ENCODE peak calls at places on chromosomes 2 and 18, in ten cellular contexts. One of them, this sample, is unnamed.

GRCh38 chr2:23695214-23696162 is 231.4 kb downstream of the ATAD2B start:
- DNase-seq in uterus: no peak
- DNase-seq in neural progenitor cell: no peak
- DNase-seq in prostate gland: no peak
- DNase-seq in PC-3: no peak
- DNase-seq in HCT116: no peak
- DNase-seq in GM23248: no peak
- DNase-seq in GM23338: no peak
- DNase-seq in ovary: no peak
- DNase-seq in gastrocnemius medialis: peak; percentile 10
- DNase-seq in this sample: no peak

GRCh38 chr2:134619250-134619649 is 99.5 kb downstream of the TMEM163 start:
- DNase-seq in HCT116: no peak
- DNase-seq in GM23248: no peak
- DNase-seq in gastrocnemius medialis: no peak
- DNase-seq in uterus: no peak
- DNase-seq in neural progenitor cell: no peak
- DNase-seq in PC-3: no peak
- DNase-seq in ovary: no peak
- DNase-seq in GM23338: no peak
- DNase-seq in prostate gland: no peak
- DNase-seq in this sample: no peak

GRCh38 chr2:196565106-196565505 is 74.4 kb upstream of the CCDC150 start:
- DNase-seq in GM23338: no peak
- DNase-seq in gastrocnemius medialis: no peak
- DNase-seq in neural progenitor cell: no peak
- DNase-seq in GM23248: peak; percentile 24
- DNase-seq in prostate gland: no peak
- DNase-seq in ovary: no peak
- DNase-seq in uterus: no peak
- DNase-seq in HCT116: no peak
- DNase-seq in PC-3: no peak
- DNase-seq in this sample: no peak

GRCh38 chr2:227942021-227942420 is 70.6 kb downstream of the DAW1 start:
- DNase-seq in HCT116: no peak
- DNase-seq in PC-3: peak; percentile 26
- DNase-seq in GM23248: peak; percentile 18
- DNase-seq in prostate gland: no peak
- DNase-seq in ovary: no peak
- DNase-seq in neural progenitor cell: no peak
- DNase-seq in gastrocnemius medialis: no peak
- DNase-seq in uterus: no peak
- DNase-seq in GM23338: no peak
- DNase-seq in this sample: no peak

GRCh38 chr2:34365937-34366336 is 766.8 kb upstream of the FAM98A start:
- DNase-seq in GM23338: peak; percentile 93
- DNase-seq in gastrocnemius medialis: no peak
- DNase-seq in uterus: no peak
- DNase-seq in neural progenitor cell: peak; percentile 90
- DNase-seq in ovary: no peak
- DNase-seq in HCT116: no peak
- DNase-seq in prostate gland: no peak
- DNase-seq in GM23248: no peak
- DNase-seq in PC-3: no peak
- DNase-seq in this sample: no peak

GRCh38 chr18:24502621-24503020 is 42.2 kb downstream of the HRH4 start:
- DNase-seq in PC-3: peak; percentile 49
- DNase-seq in GM23338: no peak
- DNase-seq in prostate gland: no peak
- DNase-seq in GM23248: no peak
- DNase-seq in uterus: no peak
- DNase-seq in gastrocnemius medialis: no peak
- DNase-seq in HCT116: no peak
- DNase-seq in ovary: no peak
- DNase-seq in neural progenitor cell: no peak
- DNase-seq in this sample: no peak

GRCh38 chr18:7735194-7735593 is 168.1 kb downstream of the PTPRM start:
- DNase-seq in GM23338: no peak
- DNase-seq in GM23248: no peak
- DNase-seq in neural progenitor cell: no peak
- DNase-seq in uterus: no peak
- DNase-seq in ovary: no peak
- DNase-seq in gastrocnemius medialis: no peak
- DNase-seq in prostate gland: no peak
- DNase-seq in PC-3: no peak
- DNase-seq in HCT116: no peak
- DNase-seq in this sample: no peak

GRCh38 chr2:31523871-31524492 is 56.8 kb downstream of the SRD5A2 start:
- DNase-seq in neural progenitor cell: peak; percentile 78
- DNase-seq in uterus: no peak
- DNase-seq in HCT116: peak; percentile 48
- DNase-seq in gastrocnemius medialis: no peak
- DNase-seq in PC-3: peak; percentile 86
- DNase-seq in GM23248: peak; percentile 61
- DNase-seq in GM23338: peak; percentile 89
- DNase-seq in prostate gland: no peak
- DNase-seq in ovary: no peak
- DNase-seq in this sample: peak; percentile 77

GRCh38 chr2:143946436-143947385 is 573.2 kb downstream of the ZEB2 start:
- DNase-seq in prostate gland: no peak
- DNase-seq in GM23248: peak; percentile 67
- DNase-seq in neural progenitor cell: no peak
- DNase-seq in ovary: no peak
- DNase-seq in uterus: no peak
- DNase-seq in gastrocnemius medialis: no peak
- DNase-seq in PC-3: no peak
- DNase-seq in GM23338: no peak
- DNase-seq in HCT116: no peak
- DNase-seq in this sample: no peak
- H3K4me3 ChIP-seq in prostate gland: no peak overlapping the region
- H3K4me3 ChIP-seq in GM23248: peak overlapping the region; percentile 61
- H3K4me3 ChIP-seq in neural progenitor cell: no peak overlapping the region
- H3K4me3 ChIP-seq in ovary: no peak overlapping the region
- H3K4me3 ChIP-seq in uterus: no peak overlapping the region
- H3K4me3 ChIP-seq in gastrocnemius medialis: no peak overlapping the region
- H3K4me3 ChIP-seq in PC-3: no peak overlapping the region
- H3K4me3 ChIP-seq in GM23338: no peak overlapping the region
- H3K4me3 ChIP-seq in HCT116: no peak overlapping the region
- H3K4me3 ChIP-seq in this sample: no peak overlapping the region

GRCh38 chr18:48835119-48835518 is 115.6 kb downstream of the SMAD7 start:
- DNase-seq in prostate gland: no peak
- DNase-seq in PC-3: no peak
- DNase-seq in HCT116: no peak
- DNase-seq in GM23338: no peak
- DNase-seq in GM23248: no peak
- DNase-seq in neural progenitor cell: no peak
- DNase-seq in ovary: no peak
- DNase-seq in uterus: no peak
- DNase-seq in gastrocnemius medialis: no peak
- DNase-seq in this sample: no peak

GRCh38 chr18:48834421-48835011 is 116.2 kb downstream of the SMAD7 start:
- DNase-seq in uterus: peak; percentile 68
- DNase-seq in ovary: no peak
- DNase-seq in gastrocnemius medialis: peak; percentile 49
- DNase-seq in neural progenitor cell: no peak
- DNase-seq in GM23338: no peak
- DNase-seq in GM23248: peak; percentile 98
- DNase-seq in PC-3: peak; percentile 84
- DNase-seq in HCT116: peak; percentile 74
- DNase-seq in prostate gland: no peak
- DNase-seq in this sample: peak; percentile 33

GRCh38 chr18:48832961-48833700 is 117.6 kb downstream of the SMAD7 start:
- DNase-seq in prostate gland: no peak
- DNase-seq in HCT116: peak; percentile 84
- DNase-seq in GM23248: peak; percentile 78
- DNase-seq in uterus: peak; percentile 21
- DNase-seq in ovary: no peak
- DNase-seq in PC-3: peak; percentile 81
- DNase-seq in gastrocnemius medialis: peak; percentile 13
- DNase-seq in neural progenitor cell: peak; percentile 52
- DNase-seq in GM23338: no peak
- DNase-seq in this sample: peak; percentile 77

GRCh38 chr18:48835745-48836191 is 115.0 kb downstream of the SMAD7 start:
- DNase-seq in HCT116: no peak
- DNase-seq in GM23248: no peak
- DNase-seq in uterus: no peak
- DNase-seq in prostate gland: no peak
- DNase-seq in PC-3: no peak
- DNase-seq in gastrocnemius medialis: no peak
- DNase-seq in neural progenitor cell: no peak
- DNase-seq in GM23338: no peak
- DNase-seq in ovary: no peak
- DNase-seq in this sample: no peak

DNA sequence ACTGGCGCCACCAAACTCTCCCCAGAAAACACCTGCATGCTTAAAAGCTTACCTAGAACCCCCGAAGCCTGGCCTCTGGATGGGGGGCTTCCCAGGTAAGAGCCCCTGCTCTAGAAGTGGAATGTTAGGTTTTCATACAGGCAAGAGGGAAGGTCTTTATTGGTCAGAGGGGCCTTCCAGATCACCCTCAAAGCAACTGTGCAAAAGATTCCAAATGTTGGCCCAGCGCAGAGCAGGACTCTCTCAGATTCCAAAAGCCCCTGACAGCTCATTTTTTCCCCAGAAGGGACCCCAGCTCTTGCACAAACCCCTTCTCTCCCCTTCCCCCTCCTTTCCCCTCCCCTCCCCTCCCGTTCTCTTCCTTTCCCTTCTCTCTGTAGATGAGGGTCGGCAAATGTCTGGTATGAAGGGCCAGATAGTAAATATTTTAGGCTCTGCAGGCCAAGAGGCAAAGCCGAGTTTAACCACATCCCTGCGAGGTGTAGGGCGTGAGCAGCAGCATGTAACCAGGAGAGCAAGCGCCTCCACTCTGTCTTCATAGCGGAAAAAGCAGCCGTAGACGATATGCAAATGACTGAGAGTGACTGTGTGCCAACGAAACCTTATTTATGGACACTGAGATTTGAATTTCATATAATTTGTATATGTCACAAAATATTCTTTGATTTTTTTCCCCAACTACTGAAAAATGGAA is 116.9 kb downstream of the SMAD7 start:
- DNase-seq in GM23338: no peak
- DNase-seq in GM23248: no peak
- DNase-seq in gastrocnemius medialis: peak; percentile 12
- DNase-seq in uterus: peak; percentile 14
- DNase-seq in HCT116: no peak
- DNase-seq in ovary: no peak
- DNase-seq in prostate gland: no peak
- DNase-seq in neural progenitor cell: no peak
- DNase-seq in PC-3: peak; percentile 26
- DNase-seq in this sample: peak; percentile 41
- H3K27ac ChIP-seq in GM23338: no peak overlapping the region
- H3K27ac ChIP-seq in GM23248: peak overlapping the region; percentile 74
- H3K27ac ChIP-seq in gastrocnemius medialis: no peak overlapping the region
- H3K27ac ChIP-seq in uterus: no peak overlapping the region
- H3K27ac ChIP-seq in HCT116: peak overlapping the region; percentile 64
- H3K27ac ChIP-seq in ovary: no peak overlapping the region
- H3K27ac ChIP-seq in prostate gland: no peak overlapping the region
- H3K27ac ChIP-seq in neural progenitor cell: no peak overlapping the region
- H3K27ac ChIP-seq in PC-3: peak overlapping the region; percentile 83
- H3K27ac ChIP-seq in this sample: no peak overlapping the region

DNA sequence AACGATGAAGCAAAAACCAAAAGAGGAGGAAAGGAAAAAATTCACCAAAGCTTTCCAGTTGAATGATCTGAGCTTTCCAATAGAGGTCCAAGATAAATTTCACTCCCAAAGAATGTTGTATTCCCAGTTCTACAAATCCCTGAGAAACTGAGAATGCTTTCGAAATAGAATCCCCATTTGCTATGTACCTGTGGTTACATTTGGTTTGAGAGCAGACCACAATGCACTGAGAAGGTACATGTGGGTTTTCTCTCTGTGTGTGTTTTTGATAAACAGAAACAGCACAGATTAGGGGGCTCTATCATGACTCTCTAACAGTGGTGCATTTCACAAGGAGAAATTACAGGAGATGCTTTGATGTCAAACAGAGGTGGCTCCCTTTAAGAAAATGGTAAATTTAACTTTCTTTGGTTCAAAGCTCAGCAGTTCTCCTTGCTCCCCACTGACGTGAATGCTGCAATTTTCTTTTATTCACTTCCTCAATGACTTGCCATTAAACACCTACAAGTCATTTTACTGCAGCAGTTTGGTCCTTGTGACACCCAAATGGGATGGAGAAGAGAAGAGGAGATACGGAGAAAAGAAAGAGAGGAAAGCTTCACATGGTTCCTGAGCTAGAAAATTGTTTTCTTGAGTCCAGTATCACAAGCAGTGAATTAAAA is 108.7 kb downstream of the EPHA4 start:
- DNase-seq in prostate gland: no peak
- DNase-seq in neural progenitor cell: no peak
- DNase-seq in uterus: no peak
- DNase-seq in GM23248: no peak
- DNase-seq in GM23338: no peak
- DNase-seq in ovary: no peak
- DNase-seq in PC-3: no peak
- DNase-seq in gastrocnemius medialis: no peak
- DNase-seq in HCT116: no peak
- DNase-seq in this sample: no peak
- H3K4me1 ChIP-seq in prostate gland: no peaks in the 10 kb centered on the region
- H3K4me1 ChIP-seq in neural progenitor cell: peaks cover 90% of the 10 kb centered on the region
- H3K4me1 ChIP-seq in uterus: no peaks in the 10 kb centered on the region
- H3K4me1 ChIP-seq in GM23248: peaks cover 28% of the 10 kb centered on the region
- H3K4me1 ChIP-seq in GM23338: peaks cover 10% of the 10 kb centered on the region
- H3K4me1 ChIP-seq in ovary: peaks cover 1% of the 10 kb centered on the region
- H3K4me1 ChIP-seq in PC-3: no peaks in the 10 kb centered on the region
- H3K4me1 ChIP-seq in gastrocnemius medialis: peaks cover 5% of the 10 kb centered on the region
- H3K4me1 ChIP-seq in HCT116: no peaks in the 10 kb centered on the region
- H3K4me1 ChIP-seq in this sample: no peaks in the 10 kb centered on the region

DNA sequence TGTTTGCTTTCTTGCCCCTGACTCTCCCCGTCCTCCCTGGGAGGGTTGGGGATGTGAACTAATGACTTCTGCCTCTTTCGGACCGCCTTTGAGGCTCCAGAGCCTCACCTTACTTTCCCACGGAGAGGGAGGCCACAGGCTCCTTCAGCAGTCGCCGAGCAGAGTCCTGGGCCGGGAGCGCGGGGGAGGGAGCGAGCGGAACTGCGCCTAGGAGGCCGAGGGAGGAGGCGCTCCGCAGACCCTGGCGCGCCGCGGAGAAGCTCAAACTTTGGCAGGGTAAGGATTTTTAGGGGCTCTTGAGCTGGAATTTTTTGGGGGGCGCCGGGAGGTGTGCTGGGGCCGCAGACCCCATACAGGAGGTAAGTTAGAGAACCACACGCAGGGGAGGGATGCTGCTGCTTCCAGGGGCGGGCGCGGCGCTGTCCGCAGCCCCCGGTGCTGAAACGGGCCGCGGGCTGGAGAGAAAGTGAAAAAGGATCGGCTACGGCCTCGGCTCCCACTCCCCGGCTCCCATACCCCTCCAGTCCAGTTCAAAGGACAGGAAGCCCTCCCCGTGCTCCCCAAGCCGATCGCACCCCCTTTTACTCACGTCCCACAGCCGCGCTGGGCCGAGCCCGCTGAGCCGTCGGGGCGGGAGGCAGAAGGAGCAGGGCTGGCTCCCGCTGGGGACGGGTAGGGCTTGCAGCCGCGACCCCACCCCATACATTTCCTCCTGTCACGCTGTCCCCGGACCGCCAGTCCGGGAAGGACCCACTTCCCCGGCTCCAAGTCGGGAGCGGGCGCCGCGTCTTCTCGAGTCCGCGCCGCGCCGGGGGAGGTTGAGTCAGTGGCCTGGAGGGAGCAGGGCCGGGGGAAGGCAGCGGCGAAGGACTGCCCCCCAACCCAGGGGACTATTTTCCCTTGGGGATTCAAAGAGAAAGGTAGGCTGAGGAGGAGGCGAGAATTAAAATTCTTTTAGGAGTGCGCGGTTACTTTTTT is at the start of gene CNGA3:
- DNase-seq in PC-3: no peak
- DNase-seq in ovary: no peak
- DNase-seq in HCT116: no peak
- DNase-seq in GM23248: peak; percentile 57
- DNase-seq in gastrocnemius medialis: no peak
- DNase-seq in GM23338: peak; percentile 72
- DNase-seq in uterus: no peak
- DNase-seq in neural progenitor cell: peak; percentile 80
- DNase-seq in prostate gland: no peak
- DNase-seq in this sample: no peak
- H3K4me3 ChIP-seq in PC-3: no peak within 1 kb of the TSS
- H3K4me3 ChIP-seq in ovary: no peak within 1 kb of the TSS
- H3K4me3 ChIP-seq in HCT116: no peak within 1 kb of the TSS
- H3K4me3 ChIP-seq in GM23248: peak within 1 kb of the TSS; percentile 68
- H3K4me3 ChIP-seq in gastrocnemius medialis: peak within 1 kb of the TSS; percentile 7
- H3K4me3 ChIP-seq in GM23338: peak within 1 kb of the TSS; percentile 66
- H3K4me3 ChIP-seq in uterus: no peak within 1 kb of the TSS
- H3K4me3 ChIP-seq in neural progenitor cell: peak within 1 kb of the TSS; percentile 47
- H3K4me3 ChIP-seq in prostate gland: no peak within 1 kb of the TSS
- H3K4me3 ChIP-seq in this sample: no peak within 1 kb of the TSS

This sample was measured in small intestine.